ENCODE peak calls at places on chromosomes 11 and 22, in six cellular contexts. D is sigmoid colon, P is stomach, O is ovary, V is transverse colon, I is A549. Y is an unnamed sample. For H3K4me1, the result is how much of the 10 kb centered on the place peaks cover.

GRCh38 chr11:69773626-69774353 is 1.4 kb downstream of the FGF4 start:
- DNase-seq in I (no peak), D (no peak), V (no peak), P (no peak), O (no peak), Y (no peak)

GRCh38 chr11:101446726-101447125 is 137.1 kb downstream of the TRPC6 start:
- DNase-seq in V (no peak), P (no peak), O (no peak), D (no peak), I (no peak), Y (no peak)

GRCh38 chr11:17802491-17802890 is 67.9 kb downstream of the KCNC1 start:
- DNase-seq in V (no peak), P (no peak), D (no peak), I (no peak), O (no peak), Y (no peak)

GRCh38 chr22:47354668-47355387 is 592.4 kb downstream of the TBC1D22A start:
- DNase-seq in D (no peak), V (no peak), P (peak), I (no peak), O (no peak), Y (peak)

GRCh38 chr11:28701760-28702449 is 593.7 kb downstream of the METTL15 start:
- DNase-seq in D (no peak), O (no peak), P (peak), V (no peak), I (peak), Y (no peak)

GRCh38 chr22:32574397-32574796 is 99.8 kb downstream of the FBXO7 start:
- DNase-seq in D (no peak), O (no peak), V (no peak), I (no peak), P (no peak), Y (no peak)

GRCh38 chr11:69992943-69993694 is 85.0 kb upstream of the ANO1 start:
- DNase-seq in P (peak), O (no peak), V (peak), I (no peak), D (no peak), Y (no peak)

GRCh38 chr11:13775471-13775870 is 107.0 kb downstream of the FAR1 start:
- DNase-seq in I (no peak), O (no peak), D (no peak), V (peak), P (no peak), Y (no peak)

GRCh38 chr11:95991545-95991944 is 67.6 kb upstream of the MTMR2 start:
- DNase-seq in I (no peak), P (no peak), O (no peak), D (no peak), V (no peak), Y (no peak)

GRCh38 chr11:36509694-36510566 is at the start of gene TRAF6:
- DNase-seq in I (peak), O (peak), D (peak), V (peak), P (peak), Y (peak)

GRCh38 chr11:93567406-93567819 is 24.2 kb upstream of the SMCO4 start:
- DNase-seq in P (peak), I (no peak), O (peak), V (peak), D (peak), Y (no peak)

GRCh38 chr11:77082838-77083552 is 16.2 kb downstream of the CAPN5 start:
- DNase-seq in V (peak), I (no peak), D (peak), O (peak), P (peak), Y (no peak)

GRCh38 chr11:1082728-1083620 is 8.3 kb downstream of the MUC2 start:
- DNase-seq in V (no peak), P (no peak), O (peak), D (peak), I (no peak), Y (no peak)

GRCh38 chr11:10443721-10444120 is 11.3 kb upstream of the AMPD3 start:
- DNase-seq in V (no peak), O (no peak), I (no peak), D (no peak), P (no peak), Y (no peak)

GRCh38 chr22:45242778-45243191 is 2.1 kb upstream of the KIAA0930 start:
- DNase-seq in O (no peak), D (no peak), V (peak), I (no peak), P (peak), Y (no peak)

GRCh38 chr22:24789516-24789915 is 15.0 kb upstream of the PIWIL3 start:
- DNase-seq in D (no peak), P (no peak), V (no peak), O (no peak), I (no peak), Y (no peak)

GRCh38 chr11:129190087-129190486 is 2.0 kb downstream of the ARHGAP32 start:
- DNase-seq in I (peak), P (peak), V (peak), D (no peak), O (no peak), Y (peak)

GRCh38 chr22:44210721-44211120 is 30.0 kb downstream of the PARVG start:
- DNase-seq in D (peak), I (no peak), O (no peak), V (no peak), P (no peak), Y (peak)

GRCh38 chr11:35011389-35011788 is 95.0 kb downstream of the PDHX start:
- DNase-seq in V (no peak), O (no peak), P (no peak), I (no peak), D (no peak), Y (no peak)

GRCh38 chr11:43923327-43924111 is 18.9 kb upstream of the C11orf96 start:
- DNase-seq in D (peak), V (no peak), P (no peak), O (peak), I (no peak), Y (no peak)

GRCh38 chr11:128235958-128236357 is 351.4 kb downstream of the ETS1 start:
- DNase-seq in D (peak), V (no peak), I (no peak), O (no peak), P (no peak), Y (no peak)

GRCh38 chr11:101003468-101003867 is 126.1 kb downstream of the PGR start:
- DNase-seq in P (no peak), D (no peak), V (no peak), I (peak), O (no peak), Y (no peak)

GRCh38 chr11:61709572-61709971 is 29.4 kb downstream of the DAGLA start:
- DNase-seq in O (no peak), V (no peak), I (no peak), D (no peak), P (no peak), Y (no peak)

GRCh38 chr11:83454674-83455073 is 168.5 kb upstream of the CCDC90B start:
- DNase-seq in P (no peak), V (no peak), I (no peak), O (no peak), D (no peak), Y (no peak)

GRCh38 chr11:134223836-134224709 is at the start of the genes NCAPD3 and VPS26B:
- DNase-seq in D (peak), O (peak), V (peak), I (peak), P (peak), Y (peak)
- TF ChIP-seq EP300 in D (no peak), O (peak), V (no peak), I (no peak), P (no peak), Y (no peak)

DNA sequence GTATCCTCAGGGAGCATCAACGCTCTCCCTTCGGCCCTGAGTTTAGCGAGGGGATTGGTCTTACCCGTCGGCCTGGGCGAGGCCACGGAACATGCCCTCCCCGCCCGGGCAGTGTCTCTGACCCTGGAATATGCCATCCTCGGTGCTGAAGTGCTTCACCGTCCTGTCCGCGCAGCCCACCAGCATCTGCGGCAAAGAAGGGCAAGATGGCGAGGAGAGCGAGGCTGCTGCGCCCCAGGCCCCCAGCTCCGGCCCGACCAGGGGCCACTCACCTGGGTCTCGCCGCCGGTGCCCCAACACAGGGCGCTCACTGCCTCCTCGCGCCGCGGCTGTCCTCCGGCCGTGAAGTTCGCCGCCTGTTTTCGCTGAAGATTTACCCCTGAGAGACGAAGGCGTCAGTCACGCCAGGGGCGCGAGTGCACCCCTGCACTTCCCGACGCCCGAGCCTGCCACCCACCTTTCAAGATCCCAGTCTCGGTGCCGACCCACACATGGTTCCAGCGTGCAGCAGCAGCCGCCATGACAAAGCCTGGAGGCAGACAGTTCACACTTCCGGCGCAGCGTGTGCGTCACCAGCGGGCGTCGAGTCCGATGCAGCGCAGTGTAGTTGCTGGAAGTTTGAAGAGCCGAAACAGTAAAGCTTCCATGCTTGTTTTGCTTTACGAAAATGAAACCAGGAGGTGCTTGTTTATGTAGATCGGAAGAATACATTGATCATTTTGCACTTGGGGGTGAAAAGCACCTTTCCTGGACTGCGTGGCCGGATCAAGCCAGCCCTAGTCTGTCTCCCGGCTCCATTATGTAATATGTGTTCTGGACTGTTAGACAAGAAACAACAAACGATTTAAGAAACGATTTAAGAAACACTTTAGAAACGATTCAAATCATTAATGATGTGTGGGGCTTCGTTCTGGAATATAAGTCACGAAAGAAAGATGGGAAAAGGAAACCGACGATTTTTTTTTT is at the start of gene WDR74:
- DNase-seq in P (peak), V (peak), I (peak), D (peak), O (peak), Y (peak)
- TF ChIP-seq POLR2A in P (peak), V (peak), I (peak), D (peak), O (peak), Y (peak)

GRCh38 chr11:119793335-119793984 is 64.5 kb upstream of the NECTIN1 start:
- DNase-seq in P (no peak), O (no peak), V (no peak), D (no peak), I (no peak), Y (no peak)
- H3K4me1 ChIP-seq in P (under half), O (under half), V (under half), D (under half), I (under half), Y (under half)

DNA sequence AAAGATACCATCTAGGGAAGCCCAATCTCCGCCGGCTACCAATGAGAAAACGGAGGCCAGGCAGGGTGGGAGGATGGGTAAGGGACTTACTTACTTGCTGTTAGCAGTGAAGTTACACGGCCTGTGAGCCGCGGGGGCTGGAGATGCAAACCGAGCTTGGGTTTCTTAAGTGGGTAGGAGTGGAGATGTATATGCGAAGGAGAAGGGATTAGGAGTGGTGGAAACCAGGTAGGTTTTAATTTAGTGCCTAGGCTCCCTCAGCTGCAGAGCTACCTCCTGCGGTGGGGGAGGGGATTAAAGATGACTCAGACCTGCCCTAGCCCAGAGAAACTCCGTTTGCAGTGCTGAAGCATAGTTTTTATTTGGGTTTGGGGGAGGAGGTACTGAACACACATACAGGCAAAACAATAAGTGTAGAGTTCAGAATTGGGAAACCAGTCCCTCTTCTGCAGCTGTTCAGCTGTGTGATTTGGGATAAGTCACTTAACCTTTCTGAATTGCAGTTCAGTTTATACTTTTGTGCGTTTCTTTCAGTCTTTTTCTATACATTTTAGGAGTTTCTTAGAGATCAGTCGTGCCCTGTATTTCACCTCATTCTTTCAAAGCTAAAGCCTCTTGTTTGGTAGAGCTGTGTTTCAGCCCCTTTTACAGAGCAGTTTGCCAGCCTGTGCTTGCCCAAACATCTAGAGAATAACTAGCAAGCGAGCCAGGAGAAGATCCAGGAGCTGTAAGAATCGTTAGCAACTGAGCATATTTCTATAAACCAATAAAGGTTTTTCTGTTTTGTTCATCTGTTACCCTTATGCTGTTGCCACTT is 596 bp upstream of the TNRC6B start:
- DNase-seq in P (peak), O (no peak), I (no peak), D (no peak), V (peak), Y (peak)
- TF ChIP-seq EP300 in P (no peak), O (no peak), I (no peak), D (no peak), V (no peak), Y (no peak)

GRCh38 chr11:65574147-65574962 is 1.5 kb upstream of the EHBP1L1 start:
- DNase-seq in O (peak), V (peak), I (peak), P (peak), D (peak), Y (peak)
- TF ChIP-seq POLR2A in O (no peak), V (peak), I (peak), P (no peak), D (no peak), Y (peak)

GRCh38 chr22:37674951-37675929 is at the start of gene LGALS1:
- DNase-seq in P (peak), O (peak), D (peak), I (peak), V (peak), Y (peak)

GRCh38 chr22:37675930-37676571 is 615 bp downstream of the LGALS1 start:
- DNase-seq in D (peak), V (peak), O (peak), I (no peak), P (no peak), Y (no peak)

GRCh38 chr22:37678372-37678771 is 2.9 kb downstream of the LGALS1 start:
- DNase-seq in V (no peak), O (no peak), I (no peak), P (no peak), D (no peak), Y (peak)

GRCh38 chr22:37674248-37674647 is 1.2 kb upstream of the LGALS1 start:
- DNase-seq in V (no peak), D (no peak), O (no peak), I (no peak), P (no peak), Y (no peak)

DNA sequence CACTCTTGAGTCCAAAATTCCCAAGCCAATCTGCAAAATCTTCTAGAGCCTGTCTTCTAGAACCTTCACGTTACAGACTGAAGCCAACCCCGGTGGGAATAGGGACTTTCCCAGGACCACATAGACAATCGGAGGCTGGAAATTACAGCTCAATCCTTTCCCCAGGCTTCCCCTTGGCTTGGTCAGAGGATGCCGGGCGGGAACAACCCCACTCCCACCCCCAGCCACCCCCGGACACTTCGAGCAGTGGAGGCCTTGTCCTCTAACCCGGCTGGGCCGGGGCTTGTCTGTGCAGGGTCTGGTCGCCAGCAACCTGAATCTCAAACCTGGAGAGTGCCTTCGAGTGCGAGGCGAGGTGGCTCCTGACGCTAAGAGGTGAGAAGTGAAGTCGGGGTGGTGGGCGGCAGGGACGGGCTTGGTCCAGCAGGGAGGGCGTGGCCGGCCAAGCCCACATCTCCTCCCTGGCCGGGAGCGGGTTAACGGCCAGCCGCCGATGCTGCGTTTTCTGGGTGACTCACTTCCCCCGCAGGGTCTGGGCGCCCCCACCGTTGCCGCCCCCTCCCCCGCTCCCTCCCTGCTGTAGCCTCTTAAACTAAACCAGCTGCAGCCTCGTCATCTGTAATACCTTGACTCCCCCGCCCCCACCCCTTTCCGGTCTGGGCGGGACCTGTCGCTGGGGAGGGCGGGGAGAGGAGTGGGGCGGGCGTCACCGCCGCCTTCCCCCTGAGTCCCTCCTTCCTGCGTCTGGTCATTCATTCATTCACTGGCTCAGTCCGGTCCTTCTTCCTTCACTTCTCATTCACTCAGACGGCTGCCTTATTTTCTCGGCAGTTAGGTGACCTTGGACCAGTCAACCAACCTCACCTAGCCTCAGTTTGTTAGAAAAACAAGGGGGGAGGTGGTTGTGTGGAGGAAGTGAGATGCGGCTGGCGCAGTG is 1.5 kb downstream of the LGALS1 start:
- DNase-seq in P (peak), D (peak), I (no peak), V (peak), O (peak), Y (peak)
- H3K4me1 ChIP-seq in P (half or more), D (half or more), I (under half), V (under half), O (under half), Y (under half)

Y was measured in upper lobe of left lung.